ENCODE peak calls at places on chromosomes 5 and 9, in eight cellular contexts. J, M, F, P, U, Z, O and S are unnamed samples.

GRCh38 chr5:159018855-159019254 is 80.9 kb downstream of the EBF1 start:
- DNase-seq in J (no peak), M (no peak), F (no peak), P (no peak), U (no peak), Z (no peak), O (no peak), S (no peak)

GRCh38 chr5:90305022-90305720 is 104.4 kb downstream of the CETN3 start:
- DNase-seq in J (no peak), M (no peak), F (no peak), P (no peak), U (no peak), Z (no peak), O (no peak), S (no peak)

GRCh38 chr5:15995206-15996052 is 184.2 kb downstream of the MARCHF11 start:
- DNase-seq in J (no peak), M (no peak), F (peak), P (peak), U (peak), Z (no peak), O (no peak), S (peak)

GRCh38 chr9:131554865-131555351 is 9.6 kb downstream of the PRRT1B start:
- DNase-seq in J (no peak), M (no peak), F (no peak), P (no peak), U (peak), Z (no peak), O (no peak), S (no peak)

GRCh38 chr5:146007270-146007669 is 70.9 kb downstream of the SH3RF2 start:
- DNase-seq in J (no peak), M (no peak), F (no peak), P (no peak), U (peak), Z (no peak), O (no peak), S (no peak)

GRCh38 chr9:118961857-118962256 is 407.4 kb downstream of the BRINP1 start:
- DNase-seq in J (no peak), M (no peak), F (peak), P (peak), U (peak), Z (no peak), O (peak), S (no peak)

GRCh38 chr5:179906294-179906794 is 1.4 kb downstream of the TBC1D9B start:
- DNase-seq in J (no peak), M (no peak), F (peak), P (peak), U (no peak), Z (no peak), O (no peak), S (peak)

GRCh38 chr5:58403822-58404433 is 56.0 kb downstream of the PLK2 start:
- DNase-seq in J (no peak), M (no peak), F (no peak), P (no peak), U (no peak), Z (no peak), O (no peak), S (no peak)

GRCh38 chr9:137490532-137491186 is 31.5 kb upstream of the NSMF start:
- DNase-seq in J (no peak), M (no peak), F (no peak), P (no peak), U (no peak), Z (no peak), O (no peak), S (no peak)

GRCh38 chr5:81393783-81394718 is at the start of gene ACOT12:
- DNase-seq in J (peak), M (peak), F (peak), P (peak), U (peak), Z (no peak), O (no peak), S (peak)

GRCh38 chr9:124088476-124088837 is 76.9 kb downstream of the LHX2 start:
- DNase-seq in J (no peak), M (no peak), F (no peak), P (no peak), U (no peak), Z (no peak), O (no peak), S (no peak)

GRCh38 chr5:109997191-109997590 is 307.5 kb downstream of the MAN2A1 start:
- DNase-seq in J (no peak), M (no peak), F (no peak), P (no peak), U (no peak), Z (no peak), O (no peak), S (no peak)

GRCh38 chr5:134568761-134569725 is 43.6 kb downstream of the JADE2 start:
- DNase-seq in J (peak), M (peak), F (peak), P (no peak), U (no peak), Z (peak), O (no peak), S (peak)

GRCh38 chr5:126062471-126062870 is 360.7 kb upstream of the GRAMD2B start:
- DNase-seq in J (no peak), M (no peak), F (no peak), P (no peak), U (no peak), Z (no peak), O (no peak), S (no peak)

GRCh38 chr5:155773680-155774079 is 553.3 kb upstream of the SGCD start:
- DNase-seq in J (no peak), M (no peak), F (no peak), P (no peak), U (no peak), Z (no peak), O (no peak), S (no peak)

GRCh38 chr5:140605879-140606278 is 27.1 kb downstream of the CD14 start:
- DNase-seq in J (no peak), M (no peak), F (no peak), P (no peak), U (no peak), Z (no peak), O (no peak), S (peak)

GRCh38 chr5:159120446-159120845 is 20.7 kb upstream of the EBF1 start:
- DNase-seq in J (no peak), M (no peak), F (no peak), P (no peak), U (no peak), Z (no peak), O (no peak), S (no peak)

GRCh38 chr5:124438390-124439380 is 307.8 kb downstream of the ZNF608 start:
- DNase-seq in J (no peak), M (no peak), F (no peak), P (no peak), U (no peak), Z (no peak), O (no peak), S (no peak)

GRCh38 chr5:172443441-172444109 is 10.8 kb downstream of the SH3PXD2B start:
- DNase-seq in J (peak), M (peak), F (peak), P (peak), U (no peak), Z (peak), O (peak), S (peak)

GRCh38 chr5:113179156-113179555 is 202.6 kb downstream of the DCP2 start:
- DNase-seq in J (no peak), M (no peak), F (no peak), P (no peak), U (peak), Z (no peak), O (no peak), S (no peak)

GRCh38 chr5:119435436-119436132 is 16.7 kb upstream of the HSD17B4 start:
- DNase-seq in J (peak), M (peak), F (peak), P (peak), U (peak), Z (peak), O (peak), S (peak)

GRCh38 chr5:43491325-43491724 is 7.7 kb upstream of the TMEM267 start:
- DNase-seq in J (no peak), M (no peak), F (no peak), P (no peak), U (no peak), Z (no peak), O (no peak), S (no peak)

GRCh38 chr5:174271316-174271715 is 225.8 kb downstream of the NSG2 start:
- DNase-seq in J (no peak), M (no peak), F (no peak), P (no peak), U (no peak), Z (no peak), O (no peak), S (no peak)

GRCh38 chr5:151319334-151319733 is 15.8 kb upstream of the SLC36A3 start:
- DNase-seq in J (no peak), M (peak), F (peak), P (peak), U (peak), Z (peak), O (no peak), S (peak)

GRCh38 chr5:135497971-135498661 is 37.6 kb downstream of the NEUROG1 start:
- DNase-seq in J (no peak), M (no peak), F (no peak), P (no peak), U (no peak), Z (no peak), O (no peak), S (no peak)

GRCh38 chr5:109589983-109590382 is 99.7 kb upstream of the MAN2A1 start:
- DNase-seq in J (no peak), M (no peak), F (no peak), P (no peak), U (peak), Z (no peak), O (no peak), S (no peak)

GRCh38 chr9:7243838-7244237 is 486.1 kb downstream of the KDM4C start:
- DNase-seq in J (no peak), M (no peak), F (no peak), P (no peak), U (no peak), Z (no peak), O (no peak), S (no peak)

GRCh38 chr5:90558344-90559192 is at the start of gene ADGRV1:
- DNase-seq in J (peak), M (peak), F (peak), P (peak), U (peak), Z (no peak), O (peak), S (peak)

GRCh38 chr9:33867747-33868429 is 50.9 kb downstream of the UBE2R2 start:
- DNase-seq in J (no peak), M (peak), F (peak), P (peak), U (no peak), Z (peak), O (no peak), S (peak)

GRCh38 chr5:38434981-38435710 is 121.3 kb downstream of the LIFR start:
- DNase-seq in J (no peak), M (no peak), F (peak), P (no peak), U (no peak), Z (no peak), O (no peak), S (peak)

GRCh38 chr5:10757043-10757442 is 4.0 kb downstream of the DAP start:
- DNase-seq in J (no peak), M (no peak), F (no peak), P (no peak), U (peak), Z (no peak), O (no peak), S (peak)

DNA sequence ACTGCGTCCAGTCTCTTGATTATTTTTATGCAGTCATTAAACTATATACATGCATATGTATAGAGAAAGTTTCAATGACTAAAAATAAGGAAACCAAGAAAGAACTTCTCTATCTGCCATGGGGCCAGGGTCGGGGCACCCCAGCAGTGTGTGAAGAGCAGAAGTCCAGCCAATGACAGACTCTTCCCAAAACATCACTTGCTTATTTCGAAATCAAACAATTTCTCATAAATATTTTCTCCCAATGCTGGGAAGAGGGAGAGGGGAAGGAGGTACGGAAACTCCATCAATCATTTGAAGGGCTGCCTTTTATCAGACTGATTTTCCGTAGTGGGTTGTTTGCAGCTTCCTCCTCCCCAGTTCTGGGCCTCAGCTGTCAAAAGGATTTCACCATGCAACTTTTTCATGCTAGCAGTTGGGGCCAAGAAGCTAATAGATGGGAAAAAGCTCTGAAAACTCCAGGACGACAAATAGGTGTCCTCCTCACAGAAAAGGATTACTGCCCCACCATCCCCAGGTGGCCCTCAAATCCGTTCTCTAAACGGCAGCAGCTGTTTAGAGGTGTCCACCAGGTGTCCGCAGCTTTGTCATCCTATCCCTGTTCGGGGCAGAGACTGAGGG is 617 bp upstream of the FPGS start:
- DNase-seq in J (no peak), M (no peak), F (peak), P (no peak), U (no peak), Z (no peak), O (no peak), S (peak)
- TF ChIP-seq CTCF in J (no peak), M (no peak), F (no peak), P (peak), U (peak), Z (no peak), O (peak), S (no peak)

GRCh38 chr5:77627869-77628674 is 10.4 kb downstream of the OTP start:
- DNase-seq in J (no peak), M (no peak), F (no peak), P (no peak), U (peak), Z (no peak), O (no peak), S (no peak)
- H3K4me3 ChIP-seq in J (no peak), M (no peak), F (no peak), P (no peak), U (no peak), Z (no peak), O (no peak), S (no peak)

GRCh38 chr9:134783699-134784039 is 96.9 kb upstream of the FCN2 start:
- DNase-seq in J (no peak), M (no peak), F (peak), P (no peak), U (no peak), Z (peak), O (no peak), S (peak)
- TF ChIP-seq CTCF in J (no peak), M (no peak), F (no peak), P (no peak), U (no peak), Z (no peak), O (no peak), S (no peak)

DNA sequence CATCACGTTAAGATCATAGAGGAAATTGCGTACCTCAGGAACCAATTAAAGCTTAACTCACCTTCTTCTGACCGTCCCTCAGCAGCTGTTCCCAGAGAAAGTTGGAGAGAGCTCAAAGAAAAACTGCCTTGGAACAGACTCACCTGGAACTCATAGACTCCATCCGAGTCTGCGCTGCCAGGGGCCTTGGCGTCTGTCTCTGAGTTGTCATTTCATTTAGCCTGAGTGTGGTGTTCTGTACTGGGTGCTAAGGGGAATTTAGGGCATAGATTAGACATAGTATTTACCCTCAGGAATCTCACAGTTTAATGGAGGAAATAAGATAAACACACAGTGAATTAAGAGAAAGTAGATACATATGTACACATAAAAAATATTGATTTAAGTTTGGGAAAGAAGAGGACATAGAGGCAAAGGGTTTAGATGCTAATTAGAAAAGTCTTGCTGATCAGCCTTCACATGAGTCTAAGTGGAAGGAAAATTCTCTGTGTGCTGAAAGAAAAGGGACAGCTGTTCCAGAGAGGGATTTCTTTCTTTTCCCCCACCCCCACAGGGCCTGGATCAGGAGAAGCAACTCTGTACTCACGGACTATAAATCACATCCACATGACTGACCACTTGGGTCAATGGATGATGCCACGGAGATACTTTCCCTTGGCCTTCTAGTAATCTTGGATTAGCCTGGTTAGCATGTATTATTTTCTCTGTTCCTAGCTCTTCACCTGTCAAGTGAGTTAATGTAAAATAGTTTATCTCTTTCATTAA is 892.5 kb downstream of the TLE1 start:
- DNase-seq in J (no peak), M (no peak), F (no peak), P (no peak), U (no peak), Z (no peak), O (no peak), S (no peak)
- H3K4me3 ChIP-seq in J (no peak), M (no peak), F (no peak), P (no peak), U (no peak), Z (no peak), O (no peak), S (no peak)

GRCh38 chr5:61290815-61291214 is 41.2 kb upstream of the ZSWIM6 start:
- DNase-seq in J (no peak), M (no peak), F (peak), P (peak), U (no peak), Z (no peak), O (no peak), S (peak)

GRCh38 chr5:61289669-61290363 is 42.2 kb upstream of the ZSWIM6 start:
- DNase-seq in J (no peak), M (no peak), F (no peak), P (no peak), U (no peak), Z (no peak), O (no peak), S (no peak)

GRCh38 chr5:61286446-61287132 is 45.5 kb upstream of the ZSWIM6 start:
- DNase-seq in J (no peak), M (no peak), F (no peak), P (peak), U (no peak), Z (no peak), O (no peak), S (peak)

GRCh38 chr5:61292130-61292672 is 39.9 kb upstream of the ZSWIM6 start:
- DNase-seq in J (no peak), M (no peak), F (no peak), P (no peak), U (no peak), Z (no peak), O (no peak), S (no peak)

GRCh38 chr5:61289241-61289640 is 42.8 kb upstream of the ZSWIM6 start:
- DNase-seq in J (no peak), M (no peak), F (no peak), P (no peak), U (peak), Z (no peak), O (no peak), S (no peak)
- TF ChIP-seq CTCF in J (no peak), M (no peak), F (no peak), P (no peak), U (peak), Z (no peak), O (no peak), S (peak)

GRCh38 chr9:22446589-22446949 is at the start of gene DMRTA1:
- DNase-seq in J (peak), M (peak), F (peak), P (peak), U (peak), Z (peak), O (peak), S (peak)
- H3K4me3 ChIP-seq in J (peak), M (peak), F (peak), P (peak), U (peak), Z (peak), O (peak), S (peak)

DNA sequence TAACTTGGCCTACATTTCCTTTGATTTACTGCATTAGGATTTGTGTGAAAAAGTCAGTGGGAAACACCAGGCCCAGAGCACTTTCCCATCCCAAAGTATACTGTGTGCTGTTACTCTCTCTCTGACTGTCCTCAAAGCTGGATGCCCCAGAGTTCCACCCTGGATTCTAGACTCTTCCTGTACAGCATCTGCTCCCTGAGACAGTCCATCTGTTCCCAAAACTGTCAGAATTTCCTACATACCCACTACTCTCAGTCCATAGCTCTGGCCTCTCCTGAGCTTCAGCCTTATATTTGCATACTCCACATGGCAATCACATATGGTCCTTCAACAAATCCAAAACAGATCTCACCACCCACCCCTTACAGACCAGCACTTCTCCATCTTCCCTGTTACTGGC is 9.5 kb downstream of the ELP1 start:
- DNase-seq in J (no peak), M (no peak), F (no peak), P (no peak), U (no peak), Z (no peak), O (no peak), S (no peak)
- TF ChIP-seq CTCF in J (no peak), M (no peak), F (no peak), P (no peak), U (no peak), Z (no peak), O (no peak), S (no peak)

DNA sequence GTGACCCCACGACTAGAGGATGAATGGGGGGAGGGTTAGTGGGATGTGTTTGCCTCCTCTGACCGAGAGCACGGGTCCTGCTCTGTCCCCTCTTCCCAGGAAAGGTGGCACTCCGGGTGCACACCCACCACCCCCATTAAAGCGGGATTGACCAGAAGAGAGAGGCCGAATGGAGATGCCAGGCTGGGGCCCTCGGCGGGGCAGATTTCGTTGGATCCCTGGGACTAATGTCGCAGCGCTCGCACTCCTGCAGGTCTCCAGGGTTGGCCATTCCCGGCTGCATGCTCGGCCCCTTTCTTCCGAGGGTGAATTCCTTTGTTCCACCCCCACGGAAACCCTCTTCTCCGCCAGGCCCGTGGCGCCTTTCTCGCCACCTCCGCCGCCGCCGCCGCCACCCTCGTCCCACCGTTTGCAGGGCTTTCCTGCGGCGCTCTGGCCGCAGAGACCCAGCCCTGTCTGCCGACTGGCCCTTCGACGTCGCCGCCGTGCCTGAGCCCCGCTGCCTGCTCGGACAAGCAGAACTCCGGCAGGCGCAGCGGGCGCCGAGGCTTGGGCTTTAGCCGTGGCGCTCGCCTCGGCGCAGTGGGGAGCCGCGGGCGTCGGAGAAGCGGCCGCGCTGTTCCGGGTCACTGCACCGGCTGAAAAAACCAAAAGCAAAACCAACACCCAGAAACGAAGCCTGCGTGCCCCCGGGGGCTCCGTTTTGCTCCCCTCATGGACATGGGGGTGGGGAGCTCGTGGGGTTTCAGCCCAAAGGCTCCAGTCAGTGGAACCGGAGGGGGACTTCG is 11.8 kb downstream of the LMX1B start:
- DNase-seq in J (no peak), M (no peak), F (no peak), P (no peak), U (peak), Z (no peak), O (no peak), S (no peak)
- H3K4me3 ChIP-seq in J (peak), M (no peak), F (no peak), P (no peak), U (peak), Z (no peak), O (peak), S (no peak)